ENCODE peak calls at places on chromosomes 12 and 14, in six cellular contexts. G is foreskin fibroblast, W is stomach, E is GM23338, B is upper lobe of right lung, Z is GM12878. O is an unnamed sample.

GRCh38 chr14:104554608-104555401 is 24.8 kb upstream of the C14orf180 start:
- DNase-seq in Z (no peak), B (peak; percentile 34), G (no peak), W (no peak), E (no peak), O (no peak)

GRCh38 chr12:447132-447531 is 12.6 kb upstream of the B4GALNT3 start:
- DNase-seq in B (no peak), E (no peak), G (no peak), W (no peak), Z (no peak), O (no peak)

GRCh38 chr12:66541446-66541845 is 137.4 kb downstream of the GRIP1 start:
- DNase-seq in E (no peak), Z (no peak), W (no peak), B (no peak), G (no peak), O (no peak)

GRCh38 chr12:105168006-105168405 is 60.5 kb downstream of the WASHC4 start:
- DNase-seq in E (no peak), G (no peak), W (no peak), B (no peak), Z (no peak), O (no peak)

GRCh38 chr12:67592228-67593011 is 56.1 kb upstream of the DYRK2 start:
- DNase-seq in Z (peak; percentile 45), G (peak; percentile 61), B (no peak), E (no peak), W (no peak), O (peak; percentile 58)

GRCh38 chr12:49874142-49874897 is 29.4 kb downstream of the FAIM2 start:
- DNase-seq in B (peak; percentile 56), W (no peak), E (no peak), G (peak; percentile 25), Z (no peak), O (no peak)

GRCh38 chr14:54834727-54835126 is 67.9 kb downstream of the GCH1 start:
- DNase-seq in W (no peak), E (no peak), B (no peak), Z (no peak), G (no peak), O (no peak)

GRCh38 chr12:98022961-98023360 is 492.4 kb upstream of the TMPO start:
- DNase-seq in Z (no peak), W (no peak), B (no peak), G (no peak), E (no peak), O (no peak)

GRCh38 chr12:47214771-47215170 is 135.0 kb upstream of the AMIGO2 start:
- DNase-seq in E (no peak), G (no peak), Z (no peak), W (no peak), B (no peak), O (no peak)

DNA sequence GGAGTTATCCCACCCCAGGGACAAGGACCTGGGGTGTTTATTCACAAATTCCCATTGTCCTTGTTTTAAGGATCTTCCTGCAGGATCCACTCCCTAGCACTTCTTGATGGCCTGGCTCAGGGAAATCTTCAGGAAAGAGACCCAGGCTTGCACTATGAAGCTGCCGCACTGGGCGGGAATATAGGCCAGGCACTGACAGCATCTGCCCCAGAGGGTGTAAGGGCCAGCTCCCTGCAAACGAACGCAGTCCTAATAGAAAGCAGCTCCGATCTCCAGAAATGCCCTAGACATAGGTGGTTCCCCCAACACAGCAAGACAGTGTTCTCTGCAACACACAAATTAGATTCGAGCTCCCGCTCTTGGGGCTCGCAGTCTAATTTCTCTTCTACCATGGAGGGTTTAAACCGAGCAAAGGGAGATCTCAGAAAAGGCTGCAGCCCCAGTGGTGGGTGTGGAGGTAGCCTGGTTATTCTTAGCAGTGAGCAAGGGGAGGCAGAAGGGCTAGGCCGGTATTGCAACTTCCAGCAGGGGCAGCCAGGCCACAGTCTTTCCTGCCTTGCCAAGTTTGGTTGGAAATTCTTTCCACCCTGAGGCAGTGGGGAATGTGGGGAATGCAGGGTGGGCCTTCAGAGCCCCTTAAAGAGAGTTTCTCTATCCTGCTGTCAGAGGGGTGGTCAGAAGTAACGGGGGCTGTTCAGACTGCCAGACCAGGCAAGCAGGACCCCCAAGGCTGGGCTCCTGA is 16.1 kb upstream of the WSCD2 start:
- DNase-seq in W (no peak), E (peak; percentile 81), B (no peak), G (no peak), Z (no peak), O (no peak)
- TF ChIP-seq CTCF in W (no peak), E (no peak), B (no peak), G (no peak), Z (no peak), O (no peak)

DNA sequence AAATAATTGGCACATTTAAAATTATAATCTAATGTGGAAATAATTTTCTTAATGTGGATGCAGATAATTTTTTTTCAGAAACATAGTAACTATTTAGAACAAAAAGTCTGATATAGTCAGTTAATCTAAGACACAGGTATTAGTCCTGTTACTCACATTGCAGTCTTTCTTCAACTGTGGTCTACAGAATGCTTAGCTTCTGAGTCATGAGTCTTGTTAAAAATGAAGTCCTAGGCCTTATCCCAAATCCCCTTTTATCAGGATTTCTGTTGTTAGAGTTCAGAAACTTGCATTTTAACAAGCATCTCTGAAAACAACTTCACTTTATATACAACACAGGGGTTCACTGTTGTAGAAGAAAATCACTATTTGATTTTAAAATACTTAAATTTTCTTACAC is 112.2 kb downstream of the SLC16A7 start:
- DNase-seq in E (no peak), G (peak; percentile 65), B (no peak), W (no peak), Z (no peak), O (peak; percentile 79)
- H3K4me3 ChIP-seq in E (no peak overlapping the region), G (no peak overlapping the region), B (no peak overlapping the region), W (no peak overlapping the region), Z (no peak overlapping the region), O (no peak overlapping the region)

DNA sequence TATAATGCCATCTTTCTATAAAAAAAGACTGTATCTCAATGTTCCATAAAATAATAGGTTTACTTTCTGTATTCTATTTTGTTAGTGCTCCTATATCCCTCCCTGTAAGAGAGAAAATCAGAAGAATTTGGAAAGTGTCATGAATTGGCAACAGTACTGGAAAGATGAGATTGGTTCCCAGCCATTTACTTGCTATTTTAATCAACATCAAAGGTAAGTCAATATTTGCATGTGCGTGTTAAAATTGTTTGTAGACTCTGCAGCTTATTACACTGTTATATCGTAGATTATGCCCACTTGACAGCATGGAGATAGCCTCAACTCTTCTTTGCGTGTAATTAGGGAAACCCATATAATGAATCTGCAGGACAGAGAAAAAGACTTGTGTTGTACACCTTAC is 34.0 kb downstream of the KCNMB4 start:
- DNase-seq in B (no peak), Z (no peak), W (no peak), G (no peak), E (no peak), O (no peak)
- TF ChIP-seq CTCF in B (no peak), Z (no peak), W (no peak), G (no peak), E (no peak), O (no peak)

GRCh38 chr14:76313303-76313702 is 62.6 kb upstream of the ESRRB start:
- DNase-seq in B (peak; percentile 2), W (no peak), Z (no peak), E (peak; percentile 55), G (no peak), O (no peak)
- H3K4me3 ChIP-seq in B (no peak overlapping the region), W (no peak overlapping the region), Z (no peak overlapping the region), E (peak overlapping the region; percentile 43), G (no peak overlapping the region), O (no peak overlapping the region)

GRCh38 chr14:91754185-91754584 is 22.3 kb upstream of the CATSPERB start:
- DNase-seq in B (no peak), E (no peak), G (no peak), W (no peak), Z (no peak), O (no peak)
- TF ChIP-seq CTCF in B (no peak), E (no peak), G (no peak), W (no peak), Z (no peak), O (no peak)

DNA sequence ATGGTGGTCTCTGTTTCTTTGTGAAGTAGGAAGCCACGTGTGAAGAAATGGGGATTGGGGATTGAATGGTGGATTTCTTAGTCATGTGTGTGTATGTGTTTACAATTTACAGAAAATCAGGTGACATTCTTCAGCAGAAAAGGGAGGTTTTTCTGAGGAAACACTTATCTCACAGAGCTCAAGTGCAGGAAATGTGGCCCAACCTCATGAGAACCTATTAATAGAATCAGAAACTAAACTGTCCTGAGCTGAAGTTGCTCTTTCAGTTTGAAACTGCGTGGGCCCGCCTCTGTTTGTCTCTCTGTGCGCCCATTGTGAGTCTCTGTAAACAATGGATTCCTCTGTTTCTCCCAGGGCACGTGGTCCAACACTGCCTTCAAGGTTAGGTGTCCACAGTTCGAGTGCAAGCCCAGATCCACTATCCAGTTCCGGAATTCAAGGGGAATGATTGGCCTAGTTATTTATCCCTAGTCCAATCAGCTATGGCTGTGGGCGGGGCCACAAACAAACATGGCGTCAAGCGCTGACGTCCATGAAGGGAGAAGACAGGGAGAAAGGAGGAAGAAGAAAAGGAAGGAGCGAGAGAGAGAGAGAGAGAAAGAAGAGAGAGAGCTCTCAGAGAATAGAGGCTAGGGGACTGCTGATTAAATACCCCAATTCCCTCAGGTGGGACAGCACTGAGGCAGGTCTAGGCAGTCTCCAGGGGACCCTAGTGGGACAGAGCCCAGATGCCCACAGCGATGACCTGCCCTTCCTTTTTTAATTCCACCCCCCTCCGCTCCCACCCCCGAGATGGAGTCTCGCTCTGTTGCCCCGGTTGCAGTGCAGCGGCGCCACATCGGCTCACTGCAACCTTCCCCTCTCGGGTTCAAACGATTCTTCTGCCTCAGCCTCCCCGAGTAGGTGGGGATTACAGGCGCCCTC is 31.4 kb upstream of the C12orf76 start:
- DNase-seq in Z (peak; percentile 86), B (peak; percentile 82), W (peak; percentile 44), G (no peak), E (peak; percentile 28), O (peak; percentile 54)
- H3K4me3 ChIP-seq in Z (peak overlapping the region; percentile 38), B (peak overlapping the region; percentile 30), W (no peak overlapping the region), G (no peak overlapping the region), E (no peak overlapping the region), O (no peak overlapping the region)

O was measured in fibroblast of the aortic adventitia.